ENCODE peak calls at places on chromosomes 4 and X, in seven cellular contexts. P is Peyer's patch; M is stimulated activated CD8-positive, alpha-beta memory T cell treated with anti-CD3 and anti-CD28 coated beads, Interleukin-7, amount 100 ng/mL, for 4 hours; Q is gastrocnemius medialis; G is GM23248; J is amniotic stem cell; R is activated CD4-positive, alpha-beta T cell treated with anti-CD3 and anti-CD28 coated beads, Interleukin-2, amount 50 U/mL, for 48 hours. X is an unnamed sample.

GRCh38 chr4:17511041-17511949 is 595 bp downstream of the QDPR start:
- DNase-seq in R (peak), M (peak), J (no peak), G (peak), P (peak), Q (peak), X (no peak)

GRCh38 chr4:168656946-168657473 is 160.2 kb downstream of the PALLD start:
- DNase-seq in P (no peak), R (no peak), Q (no peak), G (no peak), M (no peak), J (no peak), X (no peak)

GRCh38 chr4:37425857-37426256 is 181.3 kb downstream of the NWD2 start:
- DNase-seq in P (no peak), G (no peak), M (no peak), R (no peak), J (no peak), Q (no peak), X (no peak)

GRCh38 chr4:99832854-99833253 is 16.2 kb downstream of the DAPP1 start:
- DNase-seq in G (no peak), Q (no peak), P (no peak), M (no peak), R (no peak), J (no peak), X (no peak)

GRCh38 chrX:74923942-74924448 is 1.3 kb downstream of the NEXMIF start:
- DNase-seq in Q (no peak), P (no peak), M (no peak), G (peak), R (peak), J (no peak), X (no peak)

GRCh38 chrX:9091253-9091652 is 57.3 kb upstream of the FAM9B start:
- DNase-seq in G (no peak), R (no peak), Q (no peak), P (no peak), M (no peak), J (no peak), X (no peak)

GRCh38 chr4:185567828-185568442 is 32.6 kb upstream of the PDLIM3 start:
- DNase-seq in P (no peak), R (no peak), M (no peak), J (no peak), Q (peak), G (peak), X (no peak)

GRCh38 chr4:48071171-48071570 is 54.6 kb downstream of the NIPAL1 start:
- DNase-seq in J (no peak), Q (no peak), M (no peak), G (no peak), P (no peak), R (no peak), X (no peak)

GRCh38 chr4:48247878-48248558 is 21.6 kb downstream of the TEC start:
- DNase-seq in J (no peak), G (no peak), Q (no peak), P (no peak), R (no peak), M (no peak), X (no peak)

GRCh38 chr4:117068120-117068519 is 17.3 kb downstream of the TRAM1L1 start:
- DNase-seq in Q (no peak), J (no peak), G (no peak), P (no peak), M (no peak), R (no peak), X (no peak)

GRCh38 chr4:56727150-56727549 is 46.1 kb upstream of the HOPX start:
- DNase-seq in Q (no peak), G (no peak), P (no peak), R (no peak), M (no peak), J (no peak), X (no peak)

X was measured in H54.